ENCODE peak calls at places on chromosome 20, in nine cellular contexts. U is IMR-90; R is H9; W is GM23248; X is AG04450; A is CD8-positive, alpha-beta T cell; Z is Panc1; I is transverse colon; B is NT2/D1. D is an unnamed sample.

GRCh38 chr20:46872315-46873211 is 22.1 kb upstream of the EYA2 start:
- DNase-seq in U (peak; percentile 72), R (no peak), W (peak; percentile 21), X (no peak), A (no peak), Z (no peak), I (no peak), B (no peak), D (no peak)

GRCh38 chr20:38125157-38126056 is 39.7 kb downstream of the TGM2 start:
- DNase-seq in U (peak; percentile 58), R (no peak), W (no peak), X (no peak), A (no peak), Z (no peak), I (peak; percentile 65), B (no peak), D (no peak)

GRCh38 chr20:574297-574942 is 30.8 kb upstream of the CSNK2A1 start:
- DNase-seq in U (no peak), R (peak; percentile 50), W (no peak), X (no peak), A (no peak), Z (no peak), I (no peak), B (peak; percentile 64), D (no peak)

GRCh38 chr20:53337419-53338101 is 256.1 kb downstream of the ZNF217 start:
- DNase-seq in U (no peak), R (no peak), W (no peak), X (no peak), A (no peak), Z (no peak), I (no peak), B (no peak), D (no peak)

GRCh38 chr20:20465259-20465658 is 97.4 kb downstream of the INSM1 start:
- DNase-seq in U (no peak), R (peak; percentile 52), W (peak; percentile 23), X (no peak), A (no peak), Z (no peak), I (no peak), B (no peak), D (no peak)

GRCh38 chr20:23031346-23031745 is 3.8 kb upstream of the SSTR4 start:
- DNase-seq in U (no peak), R (no peak), W (no peak), X (no peak), A (no peak), Z (no peak), I (no peak), B (no peak), D (no peak)

GRCh38 chr20:23083553-23084220 is 2.4 kb downstream of the CD93 start:
- DNase-seq in U (no peak), R (no peak), W (no peak), X (no peak), A (no peak), Z (no peak), I (no peak), B (no peak), D (no peak)

GRCh38 chr20:47206962-47207641 is 149.4 kb downstream of the ZMYND8 start:
- DNase-seq in U (no peak), R (no peak), W (no peak), X (no peak), A (no peak), Z (no peak), I (no peak), B (no peak), D (no peak)

GRCh38 chr20:57361517-57361916 is 10.5 kb downstream of the RAE1 start:
- DNase-seq in U (peak; percentile 87), R (no peak), W (peak; percentile 94), X (peak; percentile 47), A (no peak), Z (no peak), I (no peak), B (no peak), D (peak; percentile 21)

GRCh38 chr20:47594157-47594556 is 92.5 kb downstream of the NCOA3 start:
- DNase-seq in U (no peak), R (no peak), W (no peak), X (no peak), A (no peak), Z (no peak), I (no peak), B (no peak), D (no peak)

GRCh38 chr20:22720206-22720605 is 135.8 kb upstream of the FOXA2 start:
- DNase-seq in U (no peak), R (no peak), W (no peak), X (no peak), A (no peak), Z (no peak), I (no peak), B (no peak), D (no peak)

GRCh38 chr20:58246346-58246745 is 17.9 kb upstream of the ANKRD60 start:
- DNase-seq in U (no peak), R (peak; percentile 56), W (peak; percentile 24), X (no peak), A (no peak), Z (no peak), I (no peak), B (no peak), D (no peak)

GRCh38 chr20:53579581-53580375 is 13.9 kb downstream of the ZNF217 start:
- DNase-seq in U (peak; percentile 60), R (no peak), W (peak; percentile 85), X (no peak), A (no peak), Z (no peak), I (peak; percentile 38), B (no peak), D (no peak)

GRCh38 chr20:19253316-19253715 is 40.9 kb downstream of the SLC24A3 start:
- DNase-seq in U (no peak), R (no peak), W (peak; percentile 2), X (no peak), A (no peak), Z (no peak), I (no peak), B (no peak), D (no peak)

GRCh38 chr20:6654490-6655247 is 112.8 kb upstream of the BMP2 start:
- DNase-seq in U (no peak), R (no peak), W (peak; percentile 7), X (no peak), A (no peak), Z (no peak), I (no peak), B (no peak), D (peak; percentile 84)

DNA sequence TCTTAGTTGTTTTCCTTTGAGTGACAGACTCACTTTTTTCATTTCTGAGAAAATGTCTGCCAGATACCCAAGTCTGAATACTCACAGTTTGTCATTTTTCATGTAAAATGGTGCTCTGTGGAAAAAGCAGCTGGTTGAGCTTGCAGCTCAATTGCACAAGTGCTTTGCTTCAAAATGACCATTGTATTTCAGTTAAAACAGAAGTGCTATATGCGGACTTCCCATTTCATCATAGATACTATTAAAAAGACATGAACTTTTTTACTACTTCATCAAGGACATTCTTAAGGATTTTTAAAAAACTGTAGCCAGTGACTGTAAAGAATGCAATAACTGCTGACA is 61.5 kb downstream of the KCNS1 start:
- DNase-seq in U (no peak), R (no peak), W (peak; percentile 28), X (no peak), A (no peak), Z (no peak), I (no peak), B (no peak), D (no peak)
- H3K27me3 ChIP-seq in U (no peaks in the 10 kb centered on the region), R (no peaks in the 10 kb centered on the region), W (no peaks in the 10 kb centered on the region), X (no peaks in the 10 kb centered on the region), A (no peaks in the 10 kb centered on the region), Z (no peaks in the 10 kb centered on the region), I (no peaks in the 10 kb centered on the region), B (no peaks in the 10 kb centered on the region), D (no peaks in the 10 kb centered on the region)

DNA sequence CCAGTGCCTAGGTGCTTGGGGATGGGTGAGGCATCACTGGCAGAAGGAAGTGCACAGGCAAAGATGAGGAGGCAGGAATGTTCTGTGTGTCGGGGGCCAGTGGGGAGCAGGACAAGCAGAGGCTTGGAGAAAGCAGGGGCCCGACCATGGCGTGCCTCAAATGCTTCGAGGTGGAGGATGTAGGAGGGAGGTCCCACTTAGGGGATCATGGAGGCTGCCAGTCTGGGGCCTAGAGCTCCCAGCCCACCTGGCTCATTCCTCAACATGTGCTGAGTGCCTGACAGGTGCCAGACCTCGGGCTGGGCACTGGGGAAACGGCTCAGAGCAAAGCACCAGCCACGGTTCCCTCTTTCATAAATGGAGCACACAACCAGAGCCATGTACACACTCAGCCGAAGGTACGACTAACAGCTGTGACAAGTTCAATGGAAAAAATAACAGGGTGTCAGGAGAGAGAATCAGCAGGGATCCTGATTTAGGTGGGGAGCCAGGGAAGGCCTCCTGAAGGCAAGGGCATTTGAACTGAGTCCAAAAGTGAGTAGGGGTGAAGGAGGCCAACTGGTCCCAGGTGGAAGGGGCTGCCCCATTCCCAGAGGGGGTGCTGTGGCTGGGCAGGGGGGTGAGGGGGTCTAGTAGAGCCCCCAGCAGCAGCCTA is 113.2 kb downstream of the TOX2 start:
- DNase-seq in U (no peak), R (no peak), W (no peak), X (no peak), A (no peak), Z (no peak), I (no peak), B (no peak), D (no peak)
- H3K27me3 ChIP-seq in U (no peaks in the 10 kb centered on the region), R (no peaks in the 10 kb centered on the region), W (no peaks in the 10 kb centered on the region), X (no peaks in the 10 kb centered on the region), A (no peaks in the 10 kb centered on the region), Z (no peaks in the 10 kb centered on the region), I (no peaks in the 10 kb centered on the region), B (no peaks in the 10 kb centered on the region), D (peaks cover 28% of the 10 kb centered on the region)

DNA sequence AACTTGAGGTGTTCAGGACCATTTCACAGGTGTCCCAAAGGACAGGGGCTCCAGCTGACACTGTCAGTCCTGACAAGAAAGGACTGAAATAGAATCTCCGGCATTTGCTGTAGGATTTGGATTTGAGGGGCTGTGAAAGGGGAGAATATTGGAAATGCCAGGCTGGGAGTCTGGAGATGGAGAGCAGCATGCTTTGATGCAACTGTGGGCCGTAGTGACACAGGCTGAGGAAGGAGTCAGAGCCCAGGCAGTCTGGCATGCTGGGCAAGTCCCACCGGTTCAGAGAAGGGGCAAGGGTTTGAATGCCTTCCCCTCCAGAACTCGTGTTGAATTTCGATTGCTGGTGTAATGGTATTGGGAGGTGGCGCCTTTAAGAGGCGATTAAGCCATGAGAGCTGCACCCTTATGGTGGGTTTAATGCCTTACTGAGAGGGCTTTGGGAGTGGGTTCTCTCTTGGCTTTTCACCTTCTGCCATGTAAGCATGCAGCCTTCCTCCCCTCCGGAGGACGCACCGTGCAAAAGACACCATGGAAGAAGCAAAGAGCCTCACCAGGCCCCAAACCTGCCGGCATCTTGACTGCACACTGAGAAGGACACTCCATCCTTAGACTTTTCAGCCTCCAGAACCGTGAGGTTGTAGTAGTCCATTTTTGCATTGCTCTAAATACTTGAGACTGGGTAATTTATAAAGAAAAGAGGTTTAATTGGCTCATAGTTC is 9.4 kb upstream of the PYGB start:
- DNase-seq in U (peak; percentile 73), R (no peak), W (peak; percentile 74), X (no peak), A (no peak), Z (no peak), I (no peak), B (no peak), D (no peak)
- H3K27me3 ChIP-seq in U (no peaks in the 10 kb centered on the region), R (no peaks in the 10 kb centered on the region), W (no peaks in the 10 kb centered on the region), X (no peaks in the 10 kb centered on the region), A (peaks cover 3% of the 10 kb centered on the region), Z (no peaks in the 10 kb centered on the region), I (no peaks in the 10 kb centered on the region), B (no peaks in the 10 kb centered on the region), D (no peaks in the 10 kb centered on the region)

DNA sequence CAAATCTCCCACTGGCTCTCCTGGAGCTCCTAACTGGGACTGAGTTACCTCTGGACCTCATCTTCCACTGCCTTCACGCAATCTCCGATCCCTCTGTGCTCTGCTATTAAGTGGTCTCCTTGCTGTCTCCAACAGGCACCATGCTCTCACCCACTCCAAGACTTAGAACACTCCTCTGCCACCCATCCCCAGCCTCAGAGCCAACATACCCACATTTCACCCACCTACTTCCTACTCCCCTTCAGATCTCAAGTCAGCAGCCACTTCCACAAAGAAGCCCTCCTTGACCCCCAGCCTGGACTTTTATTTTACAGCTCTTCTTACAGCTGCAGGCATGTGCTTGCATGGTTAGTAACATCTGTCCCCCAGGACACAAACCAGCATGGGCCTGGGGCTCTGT is 29.6 kb upstream of the NOL4L start:
- DNase-seq in U (no peak), R (no peak), W (no peak), X (no peak), A (no peak), Z (no peak), I (no peak), B (no peak), D (no peak)
- H3K27me3 ChIP-seq in U (peaks cover 59% of the 10 kb centered on the region), R (no peaks in the 10 kb centered on the region), W (peaks cover 15% of the 10 kb centered on the region), X (peaks cover 49% of the 10 kb centered on the region), A (no peaks in the 10 kb centered on the region), Z (no peaks in the 10 kb centered on the region), I (no peaks in the 10 kb centered on the region), B (no peaks in the 10 kb centered on the region), D (peaks cover 12% of the 10 kb centered on the region)

D was measured in keratinocyte.